ENCODE peak calls at places on chromosomes 1 and 21, in five cellular contexts. M is adrenal gland; Y is CD4-positive, alpha-beta memory T cell; V is HCT116; U is tibial artery. S is an unnamed sample.

GRCh38 chr1:90204780-90205179 is 209.9 kb downstream of the ZNF326 start:
- DNase-seq in M (no peak), Y (no peak), V (no peak), U (no peak), S (no peak)

GRCh38 chr1:203519053-203519770 is 25.3 kb downstream of the OPTC start:
- DNase-seq in M (no peak), Y (no peak), V (no peak), U (no peak), S (no peak)

GRCh38 chr1:59691261-59691660 is 123.5 kb upstream of the HOOK1 start:
- DNase-seq in M (peak), Y (no peak), V (no peak), U (peak), S (no peak)

GRCh38 chr1:221965252-221965651 is 223.4 kb upstream of the DUSP10 start:
- DNase-seq in M (no peak), Y (no peak), V (no peak), U (no peak), S (no peak)

GRCh38 chr1:85019989-85020388 is 23.1 kb upstream of the MCOLN2 start:
- DNase-seq in M (no peak), Y (no peak), V (no peak), U (no peak), S (peak)

GRCh38 chr1:208174736-208175507 is 69.3 kb downstream of the PLXNA2 start:
- DNase-seq in M (no peak), Y (no peak), V (no peak), U (no peak), S (no peak)

GRCh38 chr1:52636701-52637695 is 4.0 kb downstream of the SHISAL2A start:
- DNase-seq in M (peak), Y (peak), V (no peak), U (no peak), S (no peak)

GRCh38 chr21:19123525-19123924 is 719.9 kb upstream of the TMPRSS15 start:
- DNase-seq in M (no peak), Y (no peak), V (no peak), U (no peak), S (no peak)

GRCh38 chr1:1080122-1080753 is 6.1 kb upstream of the RNF223 start:
- DNase-seq in M (peak), Y (no peak), V (peak), U (peak), S (no peak)

GRCh38 chr1:10755977-10756521 is 40.4 kb downstream of the CASZ1 start:
- DNase-seq in M (peak), Y (peak), V (no peak), U (peak), S (no peak)

GRCh38 chr1:215284966-215285365 is 202.4 kb downstream of the KCNK2 start:
- DNase-seq in M (no peak), Y (no peak), V (no peak), U (no peak), S (no peak)

GRCh38 chr1:168613689-168614655 is 37.6 kb downstream of the XCL1 start:
- DNase-seq in M (peak), Y (no peak), V (no peak), U (no peak), S (peak)

GRCh38 chr1:192552619-192553225 is 22.9 kb upstream of the RGS1 start:
- DNase-seq in M (no peak), Y (no peak), V (no peak), U (no peak), S (no peak)

GRCh38 chr1:45421935-45422334 is 69.0 kb downstream of the TESK2 start:
- DNase-seq in M (no peak), Y (no peak), V (no peak), U (no peak), S (no peak)

GRCh38 chr1:217721692-217722091 is 90.5 kb downstream of the SPATA17 start:
- DNase-seq in M (no peak), Y (no peak), V (no peak), U (no peak), S (no peak)

GRCh38 chr1:102586022-102586421 is 522.3 kb downstream of the COL11A1 start:
- DNase-seq in M (no peak), Y (no peak), V (no peak), U (no peak), S (no peak)

GRCh38 chr1:905811-906531 is 17.8 kb upstream of the SAMD11 start:
- DNase-seq in M (peak), Y (no peak), V (no peak), U (peak), S (no peak)

GRCh38 chr1:85297538-85297854 is 21.1 kb upstream of the BCL10 start:
- DNase-seq in M (no peak), Y (no peak), V (no peak), U (no peak), S (no peak)

GRCh38 chr1:208135354-208135753 is 108.8 kb downstream of the PLXNA2 start:
- DNase-seq in M (no peak), Y (no peak), V (no peak), U (peak), S (no peak)

GRCh38 chr1:77030401-77031100 is 163.3 kb downstream of the ST6GALNAC5 start:
- DNase-seq in M (no peak), Y (no peak), V (no peak), U (no peak), S (no peak)

GRCh38 chr1:158067651-158068050 is 74.2 kb downstream of the KIRREL1 start:
- DNase-seq in M (no peak), Y (no peak), V (no peak), U (peak), S (peak)

GRCh38 chr1:162876751-162877150 is 15.8 kb upstream of the CCDC190 start:
- DNase-seq in M (no peak), Y (no peak), V (no peak), U (no peak), S (no peak)

GRCh38 chr1:228835456-228835855 is 100.2 kb downstream of the RHOU start:
- DNase-seq in M (no peak), Y (no peak), V (no peak), U (no peak), S (no peak)
- H3K4me3 ChIP-seq in M (no peak), Y (no peak), V (no peak), U (no peak), S (no peak)

GRCh38 chr1:205527931-205528330 is 23.5 kb downstream of the CDK18 start:
- DNase-seq in M (no peak), Y (no peak), V (no peak), U (no peak), S (no peak)

GRCh38 chr1:205528446-205528886 is 24.0 kb downstream of the CDK18 start:
- DNase-seq in M (no peak), Y (no peak), V (no peak), U (no peak), S (no peak)

GRCh38 chr1:205531191-205532025 is 26.9 kb downstream of the CDK18 start:
- DNase-seq in M (no peak), Y (no peak), V (no peak), U (no peak), S (no peak)

GRCh38 chr1:205530116-205530515 is 25.6 kb downstream of the CDK18 start:
- DNase-seq in M (no peak), Y (no peak), V (no peak), U (no peak), S (no peak)

GRCh38 chr1:205528887-205529825 is 24.7 kb downstream of the CDK18 start:
- DNase-seq in M (peak), Y (peak), V (peak), U (peak), S (no peak)
- H3K4me3 ChIP-seq in M (no peak), Y (no peak), V (no peak), U (peak), S (peak)

GRCh38 chr21:34182436-34182835 is 109.1 kb downstream of the MRPS6 start:
- DNase-seq in M (no peak), Y (no peak), V (no peak), U (peak), S (no peak)

GRCh38 chr21:34180826-34181359 is 107.5 kb downstream of the MRPS6 start:
- DNase-seq in M (no peak), Y (no peak), V (no peak), U (no peak), S (no peak)

GRCh38 chr21:34180406-34180805 is 107.0 kb downstream of the MRPS6 start:
- DNase-seq in M (no peak), Y (no peak), V (no peak), U (no peak), S (no peak)

GRCh38 chr21:34183331-34183928 is 110.1 kb downstream of the MRPS6 start:
- DNase-seq in M (no peak), Y (no peak), V (no peak), U (no peak), S (no peak)

GRCh38 chr21:34181418-34181817 is 108.0 kb downstream of the MRPS6 start:
- DNase-seq in M (no peak), Y (no peak), V (no peak), U (no peak), S (no peak)
- H3K4me3 ChIP-seq in M (no peak), Y (no peak), V (no peak), U (peak), S (no peak)

DNA sequence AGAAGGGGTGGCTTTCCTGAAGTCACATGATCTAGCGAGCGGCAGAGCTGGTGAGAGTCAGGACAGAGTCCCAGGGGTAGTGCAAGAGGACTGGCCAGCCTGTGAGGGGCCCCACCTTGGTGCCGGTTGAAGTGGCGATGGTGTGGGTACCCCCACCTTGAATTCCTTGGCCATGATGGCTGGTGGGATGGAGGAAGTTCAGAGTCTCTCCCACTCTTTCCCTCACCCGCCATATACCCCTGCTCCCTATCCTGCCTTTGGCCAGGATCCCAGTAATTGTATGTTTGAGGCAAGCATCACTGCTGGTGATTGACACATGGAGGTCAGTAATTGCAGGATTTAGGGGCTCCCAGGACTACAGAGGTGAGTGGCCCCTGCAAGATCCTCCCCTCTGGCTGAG is 11.8 kb downstream of the PADI3 start:
- DNase-seq in M (no peak), Y (no peak), V (no peak), U (no peak), S (no peak)
- H3K4me3 ChIP-seq in M (no peak), Y (no peak), V (no peak), U (no peak), S (no peak)

DNA sequence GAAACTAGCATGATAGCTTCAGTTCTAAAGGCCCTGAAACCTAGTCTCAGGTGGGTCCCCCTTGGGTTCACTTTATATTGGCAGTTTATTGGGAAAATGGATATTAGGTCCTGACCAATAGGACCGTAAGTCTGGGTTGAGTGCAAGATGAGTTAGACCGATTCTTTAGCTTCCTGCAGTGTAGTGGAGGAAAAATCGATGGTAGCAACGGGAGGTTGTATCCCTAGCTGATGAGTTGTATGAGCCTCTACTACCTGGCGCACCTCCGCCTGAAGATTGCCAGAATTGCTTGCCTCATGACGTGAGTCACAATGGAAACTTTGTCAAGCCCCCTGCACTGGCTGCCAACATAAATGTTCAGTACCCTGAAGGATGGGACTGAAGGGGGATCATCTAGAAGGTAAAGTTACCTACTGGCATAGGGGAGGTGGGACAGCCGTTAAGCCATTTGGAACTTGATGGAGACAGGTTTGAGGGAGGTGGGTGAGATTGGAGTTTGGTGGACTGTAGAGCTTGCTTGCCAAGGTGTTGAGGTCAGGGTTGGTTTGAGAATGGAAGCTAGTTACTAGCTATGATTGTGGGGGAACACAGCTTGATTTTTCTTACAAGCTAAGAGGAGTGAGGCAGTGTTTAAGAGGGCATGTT is 4.0 kb downstream of the RCC1 start:
- DNase-seq in M (no peak), Y (peak), V (no peak), U (no peak), S (no peak)
- H3K4me3 ChIP-seq in M (no peak), Y (peak), V (peak), U (no peak), S (no peak)

DNA sequence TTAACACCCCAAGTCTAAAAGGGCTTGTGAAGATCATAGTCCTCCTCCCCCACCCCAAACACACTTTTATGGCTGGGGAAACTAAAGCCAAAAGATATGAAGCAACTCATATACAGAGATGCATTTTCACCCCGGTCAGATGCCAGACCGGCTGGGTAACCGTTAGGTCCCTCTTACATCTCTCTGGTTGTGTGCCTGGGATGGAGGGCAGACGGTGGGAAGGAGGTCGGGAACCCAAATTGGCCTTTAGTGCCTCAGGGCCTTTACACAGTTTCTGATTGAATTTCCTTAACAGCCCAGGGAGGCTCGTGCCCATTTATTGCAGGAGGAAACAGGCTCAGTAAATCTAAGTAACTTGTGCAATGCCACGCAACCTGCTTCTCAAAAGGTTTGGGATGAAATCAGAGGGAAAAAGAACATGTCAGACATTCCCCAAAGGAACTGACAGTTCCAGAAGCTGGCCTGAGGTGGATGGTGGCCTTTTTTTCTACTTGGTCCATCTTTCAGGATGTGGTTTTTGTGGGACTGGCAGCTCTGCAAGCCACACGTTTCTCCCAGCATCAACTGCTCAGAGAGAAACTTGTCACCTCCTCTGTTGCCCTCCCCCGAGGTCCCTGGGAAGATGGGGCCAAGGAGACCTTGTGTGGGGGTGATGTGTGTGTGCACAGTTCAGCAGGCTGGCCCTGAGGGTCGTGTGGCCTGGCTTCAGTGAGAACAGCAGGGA is 2.3 kb upstream of the DHRS3 start:
- DNase-seq in M (no peak), Y (peak), V (no peak), U (no peak), S (no peak)
- H3K4me3 ChIP-seq in M (no peak), Y (peak), V (peak), U (peak), S (no peak)

S was measured in skeletal muscle cell.